ENCODE peak calls at places on chromosomes 3 and 15, in ten cellular contexts. Z is neural crest cell, X is coronary artery, K is GM23338, L is esophagus muscularis mucosa, B is transverse colon, W is lower lobe of right lung, A is esophagus squamous epithelium, P is foreskin fibroblast, U is H1. C is an unnamed sample.

GRCh38 chr15:43958894-43959330 is 132.1 kb downstream of the WDR76 start:
- DNase-seq in P (peak), B (no peak), Z (no peak), A (no peak), U (no peak), X (no peak), L (no peak), W (no peak), K (peak), C (no peak)

GRCh38 chr3:98095870-98096269 is 8.9 kb downstream of the OR5AC2 start:
- DNase-seq in L (no peak), W (no peak), A (no peak), B (no peak), X (no peak), U (no peak), Z (no peak), P (no peak), K (no peak), C (no peak)

GRCh38 chr15:94282269-94283250 is 51.2 kb downstream of the MCTP2 start:
- DNase-seq in U (no peak), K (no peak), B (no peak), L (no peak), A (no peak), P (no peak), W (no peak), Z (no peak), X (no peak), C (no peak)

GRCh38 chr15:67097893-67098740 is 32.7 kb downstream of the SMAD3 start:
- DNase-seq in A (no peak), B (peak), W (no peak), P (peak), X (no peak), K (no peak), L (no peak), Z (no peak), U (no peak), C (no peak)

GRCh38 chr3:25789596-25790556 is at the start of gene OXSM:
- DNase-seq in K (peak), A (peak), L (peak), U (peak), Z (peak), B (peak), P (peak), X (peak), W (peak), C (peak)

GRCh38 chr3:128051837-128052766 is at the start of gene SEC61A1:
- DNase-seq in X (peak), U (peak), L (peak), K (peak), A (peak), Z (peak), P (peak), W (peak), B (peak), C (peak)

GRCh38 chr3:89472101-89472500 is 364.7 kb downstream of the EPHA3 start:
- DNase-seq in P (no peak), L (no peak), Z (no peak), X (no peak), W (no peak), U (no peak), A (no peak), B (no peak), K (no peak), C (no peak)

GRCh38 chr3:195909294-195909644 is 918 bp upstream of the TNK2 start:
- DNase-seq in P (no peak), A (no peak), W (no peak), L (no peak), X (no peak), B (peak), U (peak), Z (no peak), K (peak), C (no peak)

GRCh38 chr3:181530584-181530983 is 181.1 kb upstream of the SOX2 start:
- DNase-seq in Z (no peak), U (no peak), P (no peak), X (no peak), B (no peak), L (no peak), K (no peak), A (no peak), W (no peak), C (no peak)

GRCh38 chr15:42077680-42078079 is 16.7 kb downstream of the PLA2G4D start:
- DNase-seq in B (no peak), A (no peak), K (no peak), P (no peak), Z (no peak), X (no peak), W (no peak), L (no peak), U (no peak), C (no peak)

GRCh38 chr3:124260206-124260915 is 268.4 kb upstream of the ROPN1 start:
- DNase-seq in U (no peak), A (no peak), L (no peak), W (no peak), P (peak), K (no peak), X (peak), B (no peak), Z (no peak), C (no peak)

GRCh38 chr3:112984485-112984884 is 6.3 kb upstream of the GTPBP8 start:
- DNase-seq in P (no peak), Z (no peak), U (no peak), X (no peak), W (no peak), L (no peak), B (peak), A (no peak), K (no peak), C (no peak)
- TF ChIP-seq CTCF in P (no peak), Z (no peak), U (no peak), X (no peak), W (no peak), L (no peak), B (no peak), A (no peak), K (no peak), C (no peak)

GRCh38 chr15:24763891-24764290 is 88.3 kb downstream of the NPAP1 start:
- DNase-seq in P (no peak), W (no peak), Z (no peak), K (no peak), A (no peak), U (no peak), L (no peak), X (no peak), B (no peak), C (no peak)

GRCh38 chr15:24761704-24762302 is 86.2 kb downstream of the NPAP1 start:
- DNase-seq in L (no peak), P (no peak), B (no peak), A (no peak), Z (no peak), W (no peak), U (no peak), X (no peak), K (peak), C (no peak)

GRCh38 chr15:24766511-24767133 is 91.0 kb downstream of the NPAP1 start:
- DNase-seq in P (no peak), U (no peak), L (no peak), A (no peak), X (no peak), Z (no peak), B (no peak), W (no peak), K (no peak), C (no peak)

GRCh38 chr15:24760066-24760465 is 84.5 kb downstream of the NPAP1 start:
- DNase-seq in L (no peak), K (no peak), P (no peak), A (no peak), W (no peak), U (no peak), X (no peak), Z (no peak), B (no peak), C (no peak)

GRCh38 chr15:24764375-24765171 is 89.0 kb downstream of the NPAP1 start:
- DNase-seq in K (peak), P (no peak), L (no peak), X (no peak), W (no peak), Z (no peak), U (no peak), B (no peak), A (no peak), C (no peak)
- TF ChIP-seq CTCF in K (no peak), P (no peak), L (no peak), X (no peak), W (no peak), Z (no peak), U (no peak), B (no peak), A (no peak), C (no peak)

GRCh38 chr3:119301001-119301400 is 6.8 kb downstream of the ARHGAP31 start:
- DNase-seq in U (no peak), B (no peak), K (no peak), W (peak), L (peak), P (no peak), Z (no peak), A (no peak), X (no peak), C (no peak)

GRCh38 chr3:119302697-119303630 is 8.8 kb downstream of the ARHGAP31 start:
- DNase-seq in L (peak), P (no peak), K (no peak), X (no peak), A (no peak), Z (no peak), U (no peak), W (no peak), B (no peak), C (no peak)

GRCh38 chr3:119305271-119305670 is 11.1 kb downstream of the ARHGAP31 start:
- DNase-seq in P (no peak), B (no peak), K (no peak), Z (no peak), X (no peak), A (no peak), W (no peak), L (peak), U (no peak), C (no peak)

GRCh38 chr3:119301662-119302061 is 7.5 kb downstream of the ARHGAP31 start:
- DNase-seq in X (no peak), P (no peak), A (no peak), B (no peak), Z (no peak), L (peak), U (no peak), W (peak), K (no peak), C (no peak)

GRCh38 chr3:119304201-119304713 is 10.1 kb downstream of the ARHGAP31 start:
- DNase-seq in K (no peak), P (no peak), U (no peak), X (no peak), A (no peak), L (peak), W (no peak), Z (no peak), B (no peak), C (no peak)
- TF ChIP-seq CTCF in K (no peak), P (no peak), U (no peak), X (no peak), A (no peak), L (no peak), W (no peak), Z (no peak), B (no peak), C (no peak)

DNA sequence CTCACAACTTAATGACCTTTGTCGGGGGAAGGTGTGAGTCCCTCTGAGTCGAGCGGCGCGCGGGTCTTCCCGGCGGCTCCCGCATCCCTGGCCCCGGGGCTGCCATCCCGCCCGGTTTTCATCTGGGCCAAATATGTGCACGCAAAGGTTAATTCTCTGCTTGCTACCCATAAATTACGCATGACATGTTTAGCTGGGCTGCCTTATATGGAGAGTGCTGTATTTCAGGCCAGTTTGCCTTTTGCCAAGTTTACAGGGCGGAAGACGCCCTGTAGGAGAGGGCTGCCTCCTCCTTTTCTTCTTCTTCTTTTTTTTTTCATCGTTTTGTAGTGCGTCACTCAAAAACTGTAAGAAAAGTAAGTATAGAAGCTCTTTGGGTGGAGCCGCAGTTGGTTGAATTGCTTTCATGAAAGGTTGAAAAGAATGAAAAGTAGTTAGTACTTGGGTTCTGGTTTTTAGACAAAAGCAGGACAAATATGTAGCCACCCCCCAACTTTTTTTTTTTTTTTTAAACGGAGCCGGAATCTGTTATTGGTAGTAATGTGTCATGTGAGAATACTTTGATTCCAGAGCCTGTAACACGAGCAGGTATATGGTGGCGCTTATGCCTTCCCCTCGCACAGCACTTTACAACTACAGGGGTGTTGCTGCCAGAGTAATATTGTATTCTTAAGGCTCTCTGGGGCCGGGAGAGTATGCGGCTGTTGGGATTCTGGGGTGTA is 855 bp downstream of the MBNL1 start:
- DNase-seq in X (peak), P (peak), W (peak), A (no peak), B (peak), K (peak), U (no peak), Z (no peak), L (peak), C (peak)
- TF ChIP-seq CTCF in X (no peak), P (no peak), W (no peak), A (no peak), B (no peak), K (no peak), U (no peak), Z (no peak), L (no peak), C (no peak)

DNA sequence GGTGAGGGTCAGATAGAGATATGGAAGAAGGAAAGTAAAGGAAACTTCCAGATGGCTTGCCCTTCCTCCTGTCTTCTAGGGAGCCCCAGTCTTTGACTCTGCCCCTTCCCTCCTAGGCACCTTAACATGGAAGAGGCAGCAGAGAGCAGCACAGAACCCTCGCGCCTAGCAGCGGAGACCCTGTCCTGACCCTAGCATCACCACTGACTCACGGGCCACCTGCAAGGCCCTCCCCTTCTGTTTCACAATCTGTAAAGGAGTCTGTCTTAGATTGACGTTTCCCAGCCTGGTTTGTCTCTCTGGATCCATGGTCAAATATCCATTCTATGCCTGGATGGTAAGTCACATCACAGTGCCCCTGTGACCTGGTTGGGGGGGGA is 29.0 kb downstream of the RNU5B-1 start:
- DNase-seq in X (no peak), P (no peak), B (no peak), A (no peak), L (no peak), Z (no peak), W (no peak), K (no peak), U (no peak), C (no peak)
- TF ChIP-seq CTCF in X (no peak), P (no peak), B (no peak), A (no peak), L (no peak), Z (no peak), W (no peak), K (no peak), U (no peak), C (no peak)

GRCh38 chr3:99614768-99615167 is 23.6 kb upstream of the COL8A1 start:
- DNase-seq in W (no peak), K (no peak), P (no peak), L (no peak), Z (no peak), U (no peak), B (no peak), X (no peak), A (no peak), C (no peak)

GRCh38 chr3:99625237-99625622 is 13.2 kb upstream of the COL8A1 start:
- DNase-seq in P (peak), Z (no peak), W (no peak), U (no peak), B (no peak), A (no peak), L (no peak), X (no peak), K (peak), C (no peak)

GRCh38 chr3:99624536-99625236 is 13.7 kb upstream of the COL8A1 start:
- DNase-seq in B (no peak), X (no peak), U (no peak), W (no peak), Z (no peak), L (no peak), A (no peak), K (no peak), P (no peak), C (no peak)

GRCh38 chr3:99620976-99621375 is 17.4 kb upstream of the COL8A1 start:
- DNase-seq in X (no peak), W (no peak), P (peak), A (no peak), B (no peak), U (no peak), L (no peak), Z (no peak), K (no peak), C (no peak)

DNA sequence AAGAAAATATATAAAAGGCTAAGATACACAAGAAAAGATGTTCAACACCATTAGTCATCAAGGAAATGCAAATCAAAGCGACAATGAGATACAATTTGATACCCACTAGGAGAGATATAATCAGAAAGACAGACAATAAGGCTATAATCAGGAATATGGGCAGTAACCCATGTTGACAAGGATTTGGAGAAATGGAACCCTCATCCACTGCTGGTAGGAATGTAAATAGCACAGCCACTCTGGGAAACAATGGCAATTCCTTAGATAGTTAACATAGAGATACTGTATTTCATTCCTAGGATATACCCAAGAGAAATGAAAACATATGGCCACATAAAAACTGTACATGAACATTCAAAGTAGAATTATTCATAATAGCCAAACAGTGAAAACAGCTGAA is 18.3 kb upstream of the COL8A1 start:
- DNase-seq in U (no peak), P (no peak), B (no peak), W (no peak), A (no peak), K (peak), X (no peak), Z (no peak), L (no peak), C (no peak)
- TF ChIP-seq CTCF in U (no peak), P (no peak), B (no peak), W (no peak), A (no peak), K (peak), X (no peak), Z (peak), L (no peak), C (no peak)

C was measured in osteocyte.